ENCODE peak calls at places on chromosomes 11 and 22, in four cellular contexts. F is thoracic aorta, O is MM.1S, W is tibial artery. J is an unnamed sample.

GRCh38 chr22:27760474-27760873 is 41.1 kb downstream of the MN1 start:
- DNase-seq in F (no peak), O (no peak), W (no peak), J (no peak)

GRCh38 chr11:19812710-19813109 is 100.1 kb downstream of the NAV2 start:
- DNase-seq in F (no peak), O (no peak), W (no peak), J (no peak)

GRCh38 chr11:64146036-64146943 is 19.6 kb downstream of the MACROD1 start:
- DNase-seq in F (no peak), O (peak), W (no peak), J (peak)

GRCh38 chr11:2156416-2157182 is 4.4 kb downstream of the INS start:
- DNase-seq in F (peak), O (peak), W (peak), J (peak)

GRCh38 chr11:15901046-15901445 is 455.3 kb downstream of the SOX6 start:
- DNase-seq in F (no peak), O (no peak), W (no peak), J (no peak)

GRCh38 chr22:36773935-36774334 is 2.0 kb downstream of the IFT27 start:
- DNase-seq in F (no peak), O (peak), W (no peak), J (no peak)

GRCh38 chr11:35098850-35099249 is 40.1 kb upstream of the CD44 start:
- DNase-seq in F (no peak), O (no peak), W (no peak), J (no peak)

GRCh38 chr11:67032830-67033555 is 10.1 kb downstream of the SYT12 start:
- DNase-seq in F (peak), O (no peak), W (peak), J (no peak)

GRCh38 chr22:49852898-49853894 is at the start of gene ZBED4:
- DNase-seq in F (peak), O (peak), W (peak), J (peak)

GRCh38 chr22:50276143-50276542 is 6.0 kb upstream of the MAPK11 start:
- DNase-seq in F (no peak), O (peak), W (no peak), J (peak)

GRCh38 chr11:128757235-128757711 is 63.4 kb downstream of the FLI1 start:
- DNase-seq in F (no peak), O (peak), W (peak), J (peak)

GRCh38 chr11:75338516-75339218 is 12.8 kb downstream of the ARRB1 start:
- DNase-seq in F (no peak), O (no peak), W (no peak), J (no peak)

GRCh38 chr11:103988595-103988969 is 47.9 kb upstream of the DDI1 start:
- DNase-seq in F (no peak), O (no peak), W (no peak), J (no peak)

GRCh38 chr11:64327993-64328392 is 10.1 kb downstream of the PRDX5 start:
- DNase-seq in F (no peak), O (no peak), W (no peak), J (no peak)

GRCh38 chr11:14539867-14540475 is 19.8 kb upstream of the PSMA1 start:
- DNase-seq in F (no peak), O (no peak), W (no peak), J (no peak)

GRCh38 chr22:24432059-24432853 is 4.9 kb downstream of the ADORA2A start:
- DNase-seq in F (no peak), O (no peak), W (no peak), J (no peak)

GRCh38 chr22:47307326-47307725 is 544.9 kb downstream of the TBC1D22A start:
- DNase-seq in F (no peak), O (no peak), W (no peak), J (no peak)

GRCh38 chr11:20477418-20478090 is 90.0 kb downstream of the PRMT3 start:
- DNase-seq in F (no peak), O (no peak), W (no peak), J (no peak)

GRCh38 chr11:90391756-90392155 is 168.9 kb upstream of the CHORDC1 start:
- DNase-seq in F (no peak), O (no peak), W (no peak), J (no peak)

DNA sequence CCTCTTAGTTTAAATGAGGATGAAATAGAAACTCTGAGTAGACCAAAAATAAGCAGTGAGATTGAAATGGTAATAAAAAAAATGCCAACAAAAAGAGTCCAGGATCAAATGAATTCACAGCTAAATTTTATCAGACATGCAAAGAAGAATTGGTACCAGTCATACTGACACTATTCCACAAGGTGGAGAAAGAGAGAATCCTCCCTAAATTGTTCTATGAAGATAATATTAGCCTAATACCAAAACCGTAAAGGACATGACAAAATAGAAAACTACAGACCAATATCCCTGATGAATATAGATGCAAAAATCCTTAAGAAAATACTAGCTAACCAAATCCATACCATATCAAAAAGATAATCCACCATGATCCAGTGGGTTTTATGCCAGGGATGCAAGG is 169.8 kb upstream of the CHORDC1 start:
- DNase-seq in F (no peak), O (no peak), W (no peak), J (no peak)
- TF ChIP-seq CTCF in F (no peak), O (no peak), W (no peak), J (no peak)

DNA sequence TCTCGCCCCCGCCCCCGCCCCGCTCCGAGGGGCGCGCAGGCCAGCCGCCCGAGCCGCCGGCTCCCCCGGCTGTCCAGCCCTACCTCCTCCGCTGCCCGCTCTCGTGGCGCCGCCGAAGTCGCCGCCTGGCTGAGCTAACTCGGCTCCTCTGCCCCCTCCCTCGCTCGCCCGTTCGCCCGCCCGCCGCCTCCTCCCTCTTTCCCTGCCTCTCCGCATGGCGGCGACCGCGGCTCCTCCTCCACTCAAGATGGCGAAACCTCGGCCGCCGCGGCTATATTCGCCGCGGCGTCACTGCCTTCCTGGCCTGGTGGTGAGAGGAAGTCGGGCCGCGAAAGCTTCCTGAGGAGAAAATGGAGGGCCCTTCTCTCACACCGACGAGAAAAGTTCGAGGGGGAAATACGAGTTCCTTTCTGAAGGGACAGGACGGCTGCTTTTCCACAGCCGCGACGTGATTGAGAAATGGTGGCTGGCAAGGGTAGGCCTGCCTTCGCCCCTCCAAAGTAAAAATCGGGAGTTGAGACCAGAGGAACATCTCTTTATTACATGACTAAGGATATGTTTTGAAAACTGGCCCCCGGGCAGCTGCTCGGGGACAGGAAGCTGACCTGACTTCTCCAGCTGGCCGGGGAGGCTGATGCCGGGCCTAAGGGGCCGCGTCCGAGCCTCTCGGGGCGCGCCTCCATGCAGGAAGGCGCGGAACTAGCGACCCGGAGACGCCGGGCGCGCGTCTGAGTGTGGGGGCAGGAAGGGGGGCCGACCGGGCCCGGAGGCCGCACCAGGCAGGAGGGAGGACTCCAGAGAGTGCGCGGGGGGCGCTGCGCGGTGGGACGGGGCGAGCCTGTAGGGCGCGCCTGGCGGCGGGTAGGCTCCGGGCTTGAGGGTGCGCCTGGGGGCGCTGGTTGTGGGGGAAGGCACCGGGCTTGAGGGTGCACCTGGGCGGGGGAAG is at the start of gene DDX6:
- DNase-seq in F (peak), O (peak), W (peak), J (peak)
- TF ChIP-seq CTCF in F (peak), O (peak), W (no peak), J (peak)

GRCh38 chr11:43504316-43504950 is 145.7 kb downstream of the TTC17 start:
- DNase-seq in F (no peak), O (peak), W (no peak), J (no peak)
- TF ChIP-seq CTCF in F (no peak), O (peak), W (peak), J (no peak)

DNA sequence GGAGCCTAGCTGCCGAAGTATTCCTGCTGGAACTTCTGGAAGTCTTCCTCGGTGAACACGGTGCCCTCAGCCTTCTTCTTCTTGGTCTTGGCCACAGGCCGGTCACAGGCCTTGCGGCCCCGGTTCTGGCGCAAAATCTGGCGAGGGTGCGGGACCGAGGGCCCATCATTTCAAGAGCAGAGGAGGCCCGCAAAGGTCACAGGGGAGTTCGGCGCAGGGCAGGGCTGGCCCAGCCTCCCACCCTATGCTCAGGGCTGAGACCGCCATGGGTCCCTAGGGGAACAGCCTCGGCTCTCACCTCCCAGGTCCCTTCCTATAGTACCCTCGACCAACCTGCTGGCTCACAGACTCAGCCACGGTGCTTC is 3.1 kb downstream of the RPS19BP1 start:
- DNase-seq in F (no peak), O (no peak), W (no peak), J (no peak)
- TF ChIP-seq CTCF in F (no peak), O (no peak), W (no peak), J (peak)

GRCh38 chr11:7515544-7515943 is 1.7 kb downstream of the PPFIBP2 start:
- DNase-seq in F (no peak), O (no peak), W (no peak), J (no peak)

GRCh38 chr11:7514099-7514725 is 413 bp downstream of the PPFIBP2 start:
- DNase-seq in F (no peak), O (peak), W (peak), J (peak)

GRCh38 chr11:7511405-7511804 is 2.4 kb upstream of the PPFIBP2 start:
- DNase-seq in F (no peak), O (peak), W (peak), J (no peak)

GRCh38 chr11:7512525-7513209 is 1.1 kb upstream of the PPFIBP2 start:
- DNase-seq in F (peak), O (peak), W (peak), J (peak)

GRCh38 chr11:7513210-7514098 is at the start of gene PPFIBP2:
- DNase-seq in F (peak), O (peak), W (peak), J (peak)
- TF ChIP-seq CTCF in F (peak), O (peak), W (peak), J (peak)

J was measured in lower lobe of right lung.